ENCODE peak calls at places on chromosomes 7 and 10, in five cellular contexts. Z is stimulated activated CD4-positive, alpha-beta T cell treated with anti-CD3 and anti-CD28 coated beads, Interleukin-12 subunit alpha, Interleukin-12 subunit beta, amount 100 ng/mL, for 4 hours; H is mesothelial cell of epicardium; R is activated B cell treated with CpG ODN at 0.5 μM for 24 hours; B is tibial nerve. I is an unnamed sample.

GRCh38 chr10:90746829-90747228 is 111.0 kb downstream of the HTR7 start:
- DNase-seq in B (no peak), Z (no peak), H (no peak), R (no peak), I (no peak)

GRCh38 chr7:151271699-151272355 is 23.3 kb upstream of the SMARCD3 start:
- DNase-seq in B (peak; percentile 44), H (no peak), Z (no peak), R (no peak), I (no peak)

GRCh38 chr10:5684971-5685763 is 529 bp downstream of the TASOR2 start:
- DNase-seq in R (peak; percentile 66), B (peak; percentile 45), H (peak; percentile 68), Z (peak; percentile 60), I (no peak)

GRCh38 chr7:43553999-43554398 is 28.9 kb upstream of the STK17A start:
- DNase-seq in Z (no peak), R (no peak), B (no peak), H (no peak), I (peak; percentile 90)

GRCh38 chr10:77977975-77978759 is 51.1 kb downstream of the POLR3A start:
- DNase-seq in R (no peak), Z (no peak), B (no peak), H (no peak), I (no peak)

GRCh38 chr10:18607979-18608378 is 43.4 kb downstream of the NSUN6 start:
- DNase-seq in R (no peak), B (no peak), H (no peak), Z (no peak), I (no peak)

GRCh38 chr7:136293272-136293671 is 316.1 kb upstream of the MTPN start:
- DNase-seq in Z (no peak), H (no peak), B (no peak), R (no peak), I (no peak)

GRCh38 chr10:46226900-46227558 is 59.8 kb upstream of the ANTXRL start:
- DNase-seq in R (no peak), Z (no peak), B (no peak), H (peak; percentile 26), I (peak; percentile 88)

GRCh38 chr10:103765981-103766380 is 89.4 kb downstream of the SH3PXD2A start:
- DNase-seq in B (no peak), R (no peak), H (no peak), Z (peak; percentile 67), I (no peak)

GRCh38 chr10:6185039-6185716 is 17.6 kb upstream of the PFKFB3 start:
- DNase-seq in H (no peak), Z (no peak), B (no peak), R (no peak), I (no peak)

GRCh38 chr10:116654816-116655215 is 34.1 kb downstream of the PNLIPRP2 start:
- DNase-seq in R (no peak), Z (no peak), B (no peak), H (no peak), I (peak; percentile 55)

GRCh38 chr7:8499128-8499527 is 65.7 kb downstream of the NXPH1 start:
- DNase-seq in B (no peak), Z (no peak), H (no peak), R (no peak), I (no peak)

GRCh38 chr10:3139135-3139910 is 33.3 kb downstream of the PITRM1 start:
- DNase-seq in R (no peak), Z (no peak), B (no peak), H (no peak), I (no peak)

GRCh38 chr7:122379491-122379890 is 74.9 kb upstream of the FEZF1 start:
- DNase-seq in B (no peak), R (no peak), Z (no peak), H (no peak), I (no peak)

GRCh38 chr10:43237631-43238446 is 29.0 kb downstream of the RASGEF1A start:
- DNase-seq in Z (no peak), H (peak; percentile 13), B (no peak), R (no peak), I (no peak)

GRCh38 chr7:3408814-3409595 is 108.0 kb downstream of the SDK1 start:
- DNase-seq in R (no peak), B (no peak), Z (no peak), H (no peak), I (no peak)

GRCh38 chr7:53628775-53629174 is 593.3 kb downstream of the POM121L12 start:
- DNase-seq in B (no peak), H (no peak), Z (no peak), R (no peak), I (no peak)

GRCh38 chr7:88095-88926 is 104.1 kb upstream of the FAM20C start:
- DNase-seq in B (no peak), R (no peak), Z (no peak), H (no peak), I (peak; percentile 47)

GRCh38 chr10:75982611-75983369 is 551.4 kb downstream of the LRMDA start:
- DNase-seq in Z (no peak), B (no peak), H (no peak), R (no peak), I (no peak)

GRCh38 chr7:29445736-29446135 is 117.9 kb upstream of the PRR15 start:
- DNase-seq in B (no peak), H (no peak), Z (no peak), R (no peak), I (no peak)

GRCh38 chr7:129213828-129214227 is 11.0 kb upstream of the AHCYL2 start:
- DNase-seq in H (no peak), Z (no peak), R (no peak), B (no peak), I (no peak)

GRCh38 chr7:26409636-26410035 is 118.0 kb downstream of the SNX10 start:
- DNase-seq in H (no peak), Z (no peak), B (no peak), R (no peak), I (no peak)

I was measured in esophagus muscularis mucosa.